ENCODE peak calls at places on chromosomes 1 and 21, in six cellular contexts. U is fibroblast of the aortic adventitia, M is kidney, Q is colonic mucosa, D is psoas muscle, S is GM23338. V is an unnamed sample.

GRCh38 chr21:42524341-42525227 is 10.9 kb downstream of the SLC37A1 start:
- DNase-seq in U (peak; percentile 57), M (no peak), Q (peak; percentile 79), D (peak; percentile 86), S (peak; percentile 53), V (peak; percentile 82)

GRCh38 chr1:95701450-95702173 is 467.6 kb downstream of the RWDD3 start:
- DNase-seq in U (no peak), M (peak; percentile 35), Q (no peak), D (peak; percentile 28), S (no peak), V (no peak)

GRCh38 chr1:153730468-153730988 is 2.7 kb downstream of the INTS3 start:
- DNase-seq in U (no peak), M (no peak), Q (no peak), D (no peak), S (no peak), V (no peak)

GRCh38 chr1:197485790-197486189 is 217.7 kb downstream of the CRB1 start:
- DNase-seq in U (no peak), M (no peak), Q (no peak), D (no peak), S (no peak), V (no peak)

GRCh38 chr1:113811353-113811887 is 856 bp downstream of the RSBN1 start:
- DNase-seq in U (peak; percentile 22), M (peak; percentile 59), Q (peak; percentile 70), D (no peak), S (peak; percentile 57), V (peak; percentile 31)

GRCh38 chr21:32494946-32495703 is 82.6 kb downstream of the EVA1C start:
- DNase-seq in U (peak; percentile 92), M (peak; percentile 28), Q (no peak), D (no peak), S (peak; percentile 32), V (no peak)

GRCh38 chr1:53366901-53367502 is 39.1 kb upstream of the LRP8 start:
- DNase-seq in U (no peak), M (peak; percentile 32), Q (no peak), D (no peak), S (no peak), V (no peak)

GRCh38 chr1:231611851-231612250 is 14.7 kb upstream of the DISC1 start:
- DNase-seq in U (no peak), M (no peak), Q (no peak), D (no peak), S (no peak), V (no peak)

GRCh38 chr1:11806307-11806936 is 431 bp downstream of the CLCN6 start:
- DNase-seq in U (peak; percentile 43), M (peak; percentile 8), Q (peak; percentile 58), D (no peak), S (no peak), V (no peak)

GRCh38 chr1:152165291-152166077 is 6.5 kb upstream of the RPTN start:
- DNase-seq in U (no peak), M (no peak), Q (no peak), D (no peak), S (no peak), V (no peak)

GRCh38 chr21:46060596-46061061 is 37.3 kb upstream of the COL6A2 start:
- DNase-seq in U (peak; percentile 99), M (peak; percentile 94), Q (peak; percentile 49), D (peak; percentile 88), S (no peak), V (no peak)

GRCh38 chr1:21680918-21681317 is 11.8 kb upstream of the RAP1GAP start:
- DNase-seq in U (peak; percentile 28), M (no peak), Q (no peak), D (no peak), S (no peak), V (no peak)

DNA sequence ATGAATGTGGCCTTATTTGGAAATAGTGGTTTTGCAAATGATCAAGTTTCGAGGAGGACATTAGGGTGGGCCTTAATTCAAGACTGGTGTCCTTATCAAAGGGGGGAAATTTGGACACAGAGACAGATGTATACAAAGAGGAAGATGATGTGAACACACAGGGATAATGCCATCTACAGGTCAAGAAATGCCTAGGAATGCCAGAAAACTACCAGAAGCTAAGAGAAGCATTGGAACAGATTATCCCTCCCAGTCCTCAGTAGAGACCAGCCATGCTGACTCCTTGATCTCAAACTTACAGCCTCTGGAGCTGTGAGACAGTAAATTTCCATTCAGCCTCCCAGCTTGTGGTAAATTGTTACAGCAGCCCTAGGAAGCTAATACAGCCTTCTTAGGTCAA is 151.4 kb downstream of the PTGER3 start:
- DNase-seq in U (peak; percentile 31), M (no peak), Q (no peak), D (no peak), S (peak; percentile 28), V (no peak)
- TF ChIP-seq CTCF in U (peak; percentile 34), M (no peak), Q (no peak), D (no peak), S (peak; percentile 28), V (no peak)

GRCh38 chr1:226738421-226738994 is 574 bp downstream of the ITPKB start:
- DNase-seq in U (peak; percentile 37), M (peak; percentile 80), Q (peak; percentile 37), D (peak; percentile 74), S (peak; percentile 68), V (peak; percentile 55)
- TF ChIP-seq CTCF in U (peak; percentile 20), M (no peak), Q (no peak), D (peak; percentile 5), S (no peak), V (no peak)

GRCh38 chr1:7785108-7785507 is 1.0 kb downstream of the PER3 start:
- DNase-seq in U (no peak), M (no peak), Q (no peak), D (no peak), S (peak; percentile 56), V (no peak)
- TF ChIP-seq CTCF in U (no peak), M (no peak), Q (no peak), D (no peak), S (peak; percentile 37), V (no peak)

DNA sequence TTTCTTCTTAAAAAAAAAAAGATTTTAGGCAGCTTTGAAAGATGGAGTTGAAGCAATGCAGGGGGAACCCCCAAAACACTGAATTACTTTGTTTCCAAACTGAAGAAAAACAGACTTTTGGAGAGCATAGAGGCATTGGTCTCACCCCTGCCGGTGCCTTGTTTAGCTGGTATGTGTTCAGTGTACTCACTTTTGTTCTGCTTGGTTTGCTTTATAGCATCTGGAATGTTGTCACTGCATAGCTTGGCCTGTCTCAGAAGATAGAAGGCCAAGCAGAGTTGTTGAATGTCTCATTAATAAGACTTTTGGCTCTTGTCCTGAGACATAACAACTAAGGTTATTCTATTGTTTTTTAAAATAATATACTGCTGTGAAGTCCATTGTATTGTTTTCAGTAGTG is 6.9 kb downstream of the THRAP3 start:
- DNase-seq in U (peak; percentile 42), M (no peak), Q (no peak), D (no peak), S (no peak), V (no peak)
- TF ChIP-seq CTCF in U (no peak), M (no peak), Q (no peak), D (no peak), S (no peak), V (no peak)

DNA sequence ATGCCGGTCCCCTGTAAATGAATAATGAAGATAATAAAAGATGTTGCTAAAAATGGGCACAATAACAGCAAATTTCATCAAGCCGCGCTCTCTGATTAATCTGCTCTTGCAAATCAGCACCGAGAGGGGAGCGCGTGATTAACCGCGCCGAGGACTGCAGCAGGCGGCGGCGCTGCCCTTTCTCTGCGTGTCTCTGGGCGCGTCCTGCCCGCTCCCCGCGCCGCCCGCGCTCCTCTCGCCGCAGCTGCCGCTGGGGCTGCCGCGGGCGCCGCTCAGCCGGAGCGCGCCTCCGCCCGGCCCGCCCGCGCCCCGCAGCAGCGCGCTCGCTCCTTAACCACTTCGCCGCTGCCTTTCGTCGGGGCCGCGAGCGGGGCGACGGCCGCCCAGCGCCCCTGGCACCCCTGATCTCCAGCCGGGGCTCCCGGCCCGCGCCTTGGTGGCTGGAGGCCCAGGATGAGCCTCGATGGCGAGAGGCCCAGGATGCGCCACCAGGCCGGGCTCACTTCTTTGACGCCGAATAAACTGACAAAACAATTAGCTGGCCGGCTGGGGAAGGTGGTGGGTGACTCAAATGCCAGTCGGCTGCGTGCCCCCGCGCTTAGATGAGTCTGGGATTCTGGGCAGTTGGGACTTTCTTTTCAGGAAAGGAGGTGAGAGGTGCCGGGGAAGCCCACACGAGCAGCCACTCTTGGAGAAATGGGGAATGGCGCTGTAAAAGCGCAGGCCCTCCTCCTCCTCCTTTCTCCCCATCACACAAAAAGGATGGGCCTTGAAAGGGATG is 221.4 kb upstream of the PKN2 start:
- DNase-seq in U (peak; percentile 11), M (peak; percentile 77), Q (no peak), D (no peak), S (peak; percentile 80), V (peak; percentile 68)
- TF ChIP-seq CTCF in U (no peak), M (no peak), Q (no peak), D (no peak), S (no peak), V (no peak)

DNA sequence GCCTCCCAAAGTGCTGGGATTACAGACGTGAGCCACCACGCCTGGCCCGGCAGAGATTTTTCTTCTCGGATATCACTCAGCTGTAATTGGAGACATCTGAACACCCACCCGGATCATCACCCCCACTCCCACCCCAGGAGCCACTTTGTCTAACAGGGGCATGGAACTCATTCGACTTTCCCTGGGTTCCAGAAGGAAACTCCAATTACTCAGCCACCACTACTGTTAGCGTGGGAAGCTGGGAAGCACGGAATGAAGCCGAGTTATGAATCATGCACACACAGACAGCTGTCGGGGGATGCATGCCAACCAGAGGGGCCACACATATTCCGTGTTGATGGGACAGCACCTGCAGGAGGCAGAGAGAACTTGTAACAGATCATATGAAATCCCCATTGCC is 85.2 kb downstream of the HLCS start:
- DNase-seq in U (no peak), M (no peak), Q (no peak), D (no peak), S (no peak), V (no peak)
- TF ChIP-seq CTCF in U (no peak), M (no peak), Q (no peak), D (no peak), S (no peak), V (no peak)

V was measured in glutamatergic neuron.